ENCODE peak calls at places on chromosomes 4 and X, in six cellular contexts. One of them, this sample, is unnamed.

GRCh38 chrX:153863251-153863991 is 22.6 kb downstream of the L1CAM start:
- DNase-seq in SK-MEL-5: no peak
- DNase-seq in left lung: no peak
- DNase-seq in AG09309: no peak
- DNase-seq in MM.1S: no peak
- DNase-seq in LHCN-M2: no peak
- DNase-seq in this sample: no peak

GRCh38 chr4:44629280-44629866 is 22.1 kb downstream of the YIPF7 start:
- DNase-seq in SK-MEL-5: peak; percentile 78
- DNase-seq in left lung: no peak
- DNase-seq in AG09309: peak; percentile 5
- DNase-seq in MM.1S: peak; percentile 61
- DNase-seq in LHCN-M2: peak; percentile 39
- DNase-seq in this sample: no peak

GRCh38 chr4:139658185-139658584 is 7.4 kb upstream of the MGST2 start:
- DNase-seq in SK-MEL-5: no peak
- DNase-seq in left lung: no peak
- DNase-seq in AG09309: no peak
- DNase-seq in MM.1S: no peak
- DNase-seq in LHCN-M2: no peak
- DNase-seq in this sample: no peak

GRCh38 chrX:151631822-151632221 is 63.4 kb upstream of the PRRG3 start:
- DNase-seq in SK-MEL-5: no peak
- DNase-seq in left lung: no peak
- DNase-seq in AG09309: no peak
- DNase-seq in MM.1S: no peak
- DNase-seq in LHCN-M2: no peak
- DNase-seq in this sample: no peak

GRCh38 chr4:108881190-108881589 is 118.3 kb upstream of the ETNPPL start:
- DNase-seq in SK-MEL-5: peak; percentile 88
- DNase-seq in left lung: no peak
- DNase-seq in AG09309: peak; percentile 31
- DNase-seq in MM.1S: no peak
- DNase-seq in LHCN-M2: peak; percentile 92
- DNase-seq in this sample: no peak

GRCh38 chr4:157290622-157291021 is 70.1 kb downstream of the GRIA2 start:
- DNase-seq in SK-MEL-5: no peak
- DNase-seq in left lung: no peak
- DNase-seq in AG09309: no peak
- DNase-seq in MM.1S: no peak
- DNase-seq in LHCN-M2: no peak
- DNase-seq in this sample: no peak

GRCh38 chr4:111773858-111774257 is 371.4 kb upstream of the FAM241A start:
- DNase-seq in SK-MEL-5: no peak
- DNase-seq in left lung: peak; percentile 32
- DNase-seq in AG09309: no peak
- DNase-seq in MM.1S: no peak
- DNase-seq in LHCN-M2: no peak
- DNase-seq in this sample: no peak

GRCh38 chr4:68304731-68305130 is 45.2 kb downstream of the YTHDC1 start:
- DNase-seq in SK-MEL-5: no peak
- DNase-seq in left lung: no peak
- DNase-seq in AG09309: no peak
- DNase-seq in MM.1S: no peak
- DNase-seq in LHCN-M2: no peak
- DNase-seq in this sample: no peak

GRCh38 chr4:6910340-6910959 is 824 bp downstream of the TBC1D14 start:
- DNase-seq in SK-MEL-5: no peak
- DNase-seq in left lung: no peak
- DNase-seq in AG09309: no peak
- DNase-seq in MM.1S: no peak
- DNase-seq in LHCN-M2: peak; percentile 36
- DNase-seq in this sample: no peak

GRCh38 chr4:82223715-82224114 is 150.1 kb downstream of the HNRNPD start:
- DNase-seq in SK-MEL-5: no peak
- DNase-seq in left lung: peak; percentile 68
- DNase-seq in AG09309: no peak
- DNase-seq in MM.1S: peak; percentile 15
- DNase-seq in LHCN-M2: no peak
- DNase-seq in this sample: no peak

GRCh38 chrX:24264383-24264782 is 49.5 kb downstream of the SUPT20HL2 start:
- DNase-seq in SK-MEL-5: no peak
- DNase-seq in left lung: no peak
- DNase-seq in AG09309: no peak
- DNase-seq in MM.1S: no peak
- DNase-seq in LHCN-M2: no peak
- DNase-seq in this sample: no peak

GRCh38 chr4:3679071-3679825 is 86.9 kb upstream of the ADRA2C start:
- DNase-seq in SK-MEL-5: no peak
- DNase-seq in left lung: no peak
- DNase-seq in AG09309: no peak
- DNase-seq in MM.1S: no peak
- DNase-seq in LHCN-M2: no peak
- DNase-seq in this sample: no peak

GRCh38 chr4:137905930-137906329 is 336.2 kb downstream of the SLC7A11 start:
- DNase-seq in SK-MEL-5: no peak
- DNase-seq in left lung: no peak
- DNase-seq in AG09309: no peak
- DNase-seq in MM.1S: no peak
- DNase-seq in LHCN-M2: no peak
- DNase-seq in this sample: no peak

GRCh38 chr4:128600996-128601857 is 208.3 kb upstream of the JADE1 start:
- DNase-seq in SK-MEL-5: no peak
- DNase-seq in left lung: peak; percentile 57
- DNase-seq in AG09309: peak; percentile 85
- DNase-seq in MM.1S: no peak
- DNase-seq in LHCN-M2: peak; percentile 97
- DNase-seq in this sample: peak; percentile 59

GRCh38 chr4:121706595-121707021 is 9.8 kb upstream of the ANXA5 start:
- DNase-seq in SK-MEL-5: no peak
- DNase-seq in left lung: no peak
- DNase-seq in AG09309: peak; percentile 77
- DNase-seq in MM.1S: no peak
- DNase-seq in LHCN-M2: peak; percentile 90
- DNase-seq in this sample: no peak